ENCODE peak calls at places on chromosomes 16 and 17, in seven cellular contexts. One of them, this sample, is unnamed.

GRCh38 chr16:10383626-10384025 is 2.2 kb upstream of the ATF7IP2 start:
- DNase-seq in fibroblast of lung: peak
- DNase-seq in thoracic aorta: no peak
- DNase-seq in activated B cell treated with CpG ODN at 0.5 μM for 24 hours: no peak
- DNase-seq in head of caudate nucleus: no peak
- DNase-seq in substantia nigra: no peak
- DNase-seq in astrocyte of the spinal cord: no peak
- DNase-seq in this sample: no peak

GRCh38 chr17:170130-170654 is 11.3 kb downstream of the DOC2B start:
- DNase-seq in fibroblast of lung: no peak
- DNase-seq in thoracic aorta: no peak
- DNase-seq in astrocyte of the spinal cord: no peak
- DNase-seq in activated B cell treated with CpG ODN at 0.5 μM for 24 hours: no peak
- DNase-seq in substantia nigra: peak
- DNase-seq in head of caudate nucleus: no peak
- DNase-seq in this sample: no peak

GRCh38 chr16:29848420-29849297 is 14.4 kb downstream of the CDIPT start:
- DNase-seq in fibroblast of lung: peak
- DNase-seq in substantia nigra: peak
- DNase-seq in astrocyte of the spinal cord: peak
- DNase-seq in activated B cell treated with CpG ODN at 0.5 μM for 24 hours: peak
- DNase-seq in thoracic aorta: no peak
- DNase-seq in head of caudate nucleus: peak
- DNase-seq in this sample: peak

GRCh38 chr17:40323731-40324650 is 15.0 kb downstream of the RARA start:
- DNase-seq in substantia nigra: peak
- DNase-seq in astrocyte of the spinal cord: no peak
- DNase-seq in thoracic aorta: peak
- DNase-seq in activated B cell treated with CpG ODN at 0.5 μM for 24 hours: peak
- DNase-seq in fibroblast of lung: peak
- DNase-seq in head of caudate nucleus: no peak
- DNase-seq in this sample: no peak

GRCh38 chr17:45440161-45440859 is 7.6 kb upstream of the ARHGAP27 start:
- DNase-seq in activated B cell treated with CpG ODN at 0.5 μM for 24 hours: no peak
- DNase-seq in fibroblast of lung: peak
- DNase-seq in astrocyte of the spinal cord: peak
- DNase-seq in thoracic aorta: no peak
- DNase-seq in head of caudate nucleus: no peak
- DNase-seq in substantia nigra: peak
- DNase-seq in this sample: no peak

GRCh38 chr16:88545781-88546180 is 24.4 kb upstream of the ZC3H18 start:
- DNase-seq in activated B cell treated with CpG ODN at 0.5 μM for 24 hours: no peak
- DNase-seq in thoracic aorta: no peak
- DNase-seq in substantia nigra: no peak
- DNase-seq in astrocyte of the spinal cord: no peak
- DNase-seq in head of caudate nucleus: no peak
- DNase-seq in fibroblast of lung: no peak
- DNase-seq in this sample: no peak

GRCh38 chr16:1533443-1533951 is at the start of gene TMEM204:
- DNase-seq in astrocyte of the spinal cord: peak
- DNase-seq in substantia nigra: no peak
- DNase-seq in head of caudate nucleus: no peak
- DNase-seq in activated B cell treated with CpG ODN at 0.5 μM for 24 hours: no peak
- DNase-seq in fibroblast of lung: peak
- DNase-seq in thoracic aorta: no peak
- DNase-seq in this sample: no peak

GRCh38 chr17:1323336-1323735 is 43.9 kb downstream of the TRARG1 start:
- DNase-seq in activated B cell treated with CpG ODN at 0.5 μM for 24 hours: no peak
- DNase-seq in substantia nigra: no peak
- DNase-seq in fibroblast of lung: no peak
- DNase-seq in thoracic aorta: no peak
- DNase-seq in head of caudate nucleus: no peak
- DNase-seq in astrocyte of the spinal cord: no peak
- DNase-seq in this sample: no peak

GRCh38 chr17:28718990-28719433 is 773 bp upstream of the RPL23A start:
- DNase-seq in thoracic aorta: no peak
- DNase-seq in head of caudate nucleus: no peak
- DNase-seq in fibroblast of lung: no peak
- DNase-seq in astrocyte of the spinal cord: no peak
- DNase-seq in activated B cell treated with CpG ODN at 0.5 μM for 24 hours: no peak
- DNase-seq in substantia nigra: no peak
- DNase-seq in this sample: no peak

GRCh38 chr16:13839577-13839976 is 80.4 kb upstream of the ERCC4 start:
- DNase-seq in head of caudate nucleus: no peak
- DNase-seq in thoracic aorta: no peak
- DNase-seq in astrocyte of the spinal cord: no peak
- DNase-seq in fibroblast of lung: no peak
- DNase-seq in substantia nigra: no peak
- DNase-seq in activated B cell treated with CpG ODN at 0.5 μM for 24 hours: no peak
- DNase-seq in this sample: no peak

GRCh38 chr17:304461-304860 is 48.1 kb downstream of the RPH3AL start:
- DNase-seq in fibroblast of lung: peak
- DNase-seq in substantia nigra: no peak
- DNase-seq in head of caudate nucleus: peak
- DNase-seq in thoracic aorta: no peak
- DNase-seq in activated B cell treated with CpG ODN at 0.5 μM for 24 hours: no peak
- DNase-seq in astrocyte of the spinal cord: no peak
- DNase-seq in this sample: peak

GRCh38 chr16:79542196-79542859 is 58.2 kb downstream of the MAF start:
- DNase-seq in substantia nigra: no peak
- DNase-seq in astrocyte of the spinal cord: no peak
- DNase-seq in activated B cell treated with CpG ODN at 0.5 μM for 24 hours: no peak
- DNase-seq in head of caudate nucleus: peak
- DNase-seq in thoracic aorta: no peak
- DNase-seq in fibroblast of lung: no peak
- DNase-seq in this sample: no peak

GRCh38 chr17:33523577-33523981 is 230.5 kb upstream of the ASIC2 start:
- DNase-seq in astrocyte of the spinal cord: no peak
- DNase-seq in head of caudate nucleus: peak
- DNase-seq in fibroblast of lung: no peak
- DNase-seq in substantia nigra: no peak
- DNase-seq in activated B cell treated with CpG ODN at 0.5 μM for 24 hours: no peak
- DNase-seq in thoracic aorta: no peak
- DNase-seq in this sample: no peak

GRCh38 chr17:81939881-81940385 is 2.8 kb upstream of the PYCR1 start:
- DNase-seq in substantia nigra: peak
- DNase-seq in fibroblast of lung: peak
- DNase-seq in head of caudate nucleus: peak
- DNase-seq in astrocyte of the spinal cord: no peak
- DNase-seq in thoracic aorta: no peak
- DNase-seq in activated B cell treated with CpG ODN at 0.5 μM for 24 hours: no peak
- DNase-seq in this sample: peak

GRCh38 chr17:32486091-32486700 is 597 bp upstream of the CDK5R1 start:
- DNase-seq in activated B cell treated with CpG ODN at 0.5 μM for 24 hours: no peak
- DNase-seq in substantia nigra: peak
- DNase-seq in astrocyte of the spinal cord: peak
- DNase-seq in fibroblast of lung: peak
- DNase-seq in head of caudate nucleus: peak
- DNase-seq in thoracic aorta: peak
- DNase-seq in this sample: peak

GRCh38 chr16:1102921-1103648 is 7.0 kb upstream of the C1QTNF8 start:
- DNase-seq in thoracic aorta: no peak
- DNase-seq in astrocyte of the spinal cord: no peak
- DNase-seq in fibroblast of lung: no peak
- DNase-seq in activated B cell treated with CpG ODN at 0.5 μM for 24 hours: peak
- DNase-seq in substantia nigra: peak
- DNase-seq in head of caudate nucleus: peak
- DNase-seq in this sample: no peak

GRCh38 chr17:42991471-42991870 is 6.7 kb upstream of the RPL27 start:
- DNase-seq in activated B cell treated with CpG ODN at 0.5 μM for 24 hours: no peak
- DNase-seq in head of caudate nucleus: no peak
- DNase-seq in thoracic aorta: no peak
- DNase-seq in fibroblast of lung: no peak
- DNase-seq in astrocyte of the spinal cord: no peak
- DNase-seq in substantia nigra: no peak
- DNase-seq in this sample: no peak

GRCh38 chr17:3935140-3935542 is 18.9 kb upstream of the P2RX1 start:
- DNase-seq in head of caudate nucleus: no peak
- DNase-seq in substantia nigra: no peak
- DNase-seq in activated B cell treated with CpG ODN at 0.5 μM for 24 hours: no peak
- DNase-seq in thoracic aorta: no peak
- DNase-seq in fibroblast of lung: peak
- DNase-seq in astrocyte of the spinal cord: peak
- DNase-seq in this sample: peak

GRCh38 chr17:40471856-40472732 is 28.8 kb downstream of the IGFBP4 start:
- DNase-seq in thoracic aorta: no peak
- DNase-seq in fibroblast of lung: peak
- DNase-seq in astrocyte of the spinal cord: no peak
- DNase-seq in activated B cell treated with CpG ODN at 0.5 μM for 24 hours: no peak
- DNase-seq in substantia nigra: no peak
- DNase-seq in head of caudate nucleus: no peak
- DNase-seq in this sample: no peak

GRCh38 chr17:42783062-42783777 is 2.8 kb downstream of the WNK4 start:
- DNase-seq in substantia nigra: no peak
- DNase-seq in activated B cell treated with CpG ODN at 0.5 μM for 24 hours: no peak
- DNase-seq in fibroblast of lung: peak
- DNase-seq in thoracic aorta: no peak
- DNase-seq in head of caudate nucleus: no peak
- DNase-seq in astrocyte of the spinal cord: peak
- DNase-seq in this sample: no peak

GRCh38 chr17:63847525-63848249 is 5.2 kb upstream of the SMARCD2 start:
- DNase-seq in astrocyte of the spinal cord: no peak
- DNase-seq in thoracic aorta: no peak
- DNase-seq in head of caudate nucleus: no peak
- DNase-seq in fibroblast of lung: no peak
- DNase-seq in activated B cell treated with CpG ODN at 0.5 μM for 24 hours: no peak
- DNase-seq in substantia nigra: no peak
- DNase-seq in this sample: no peak

GRCh38 chr16:73354426-73354825 is 306.5 kb upstream of the ZFHX3 start:
- DNase-seq in fibroblast of lung: no peak
- DNase-seq in activated B cell treated with CpG ODN at 0.5 μM for 24 hours: no peak
- DNase-seq in head of caudate nucleus: no peak
- DNase-seq in thoracic aorta: no peak
- DNase-seq in astrocyte of the spinal cord: no peak
- DNase-seq in substantia nigra: no peak
- DNase-seq in this sample: no peak

GRCh38 chr17:34306466-34306865 is 12.8 kb upstream of the CCL8 start:
- DNase-seq in activated B cell treated with CpG ODN at 0.5 μM for 24 hours: no peak
- DNase-seq in substantia nigra: no peak
- DNase-seq in thoracic aorta: no peak
- DNase-seq in head of caudate nucleus: no peak
- DNase-seq in astrocyte of the spinal cord: peak
- DNase-seq in fibroblast of lung: peak
- DNase-seq in this sample: no peak

GRCh38 chr16:68446941-68447675 is 1.2 kb downstream of the SMPD3 start:
- DNase-seq in substantia nigra: peak
- DNase-seq in activated B cell treated with CpG ODN at 0.5 μM for 24 hours: no peak
- DNase-seq in thoracic aorta: no peak
- DNase-seq in fibroblast of lung: no peak
- DNase-seq in head of caudate nucleus: no peak
- DNase-seq in astrocyte of the spinal cord: no peak
- DNase-seq in this sample: peak

GRCh38 chr17:42288985-42289862 is 926 bp downstream of the STAT5A start:
- DNase-seq in head of caudate nucleus: no peak
- DNase-seq in astrocyte of the spinal cord: no peak
- DNase-seq in activated B cell treated with CpG ODN at 0.5 μM for 24 hours: peak
- DNase-seq in thoracic aorta: no peak
- DNase-seq in fibroblast of lung: no peak
- DNase-seq in substantia nigra: peak
- DNase-seq in this sample: no peak

GRCh38 chr17:81400939-81401726 is 5.9 kb downstream of the BAHCC1 start:
- DNase-seq in astrocyte of the spinal cord: no peak
- DNase-seq in substantia nigra: no peak
- DNase-seq in fibroblast of lung: no peak
- DNase-seq in thoracic aorta: no peak
- DNase-seq in head of caudate nucleus: no peak
- DNase-seq in activated B cell treated with CpG ODN at 0.5 μM for 24 hours: no peak
- DNase-seq in this sample: peak